ENCODE peak calls at places on chromosomes 13 and 19, in six cellular contexts. O, J, K, W, G and X are unnamed samples.

GRCh38 chr19:50796128-50796633 is 6.0 kb downstream of the ACP4 start:
- DNase-seq in O (no peak), J (no peak), K (no peak), W (peak; percentile 51), G (no peak), X (no peak)

GRCh38 chr13:27533155-27533643 is 82.8 kb upstream of the MTIF3 start:
- DNase-seq in O (peak; percentile 81), J (peak; percentile 78), K (peak; percentile 84), W (peak; percentile 45), G (peak; percentile 19), X (peak; percentile 85)

GRCh38 chr19:4654437-4655361 is 15.4 kb downstream of the TNFAIP8L1 start:
- DNase-seq in O (no peak), J (no peak), K (no peak), W (no peak), G (no peak), X (no peak)

GRCh38 chr13:27076411-27076810 is 95.2 kb downstream of the USP12 start:
- DNase-seq in O (peak; percentile 16), J (no peak), K (no peak), W (no peak), G (no peak), X (no peak)

GRCh38 chr13:37602743-37603381 is 4.3 kb upstream of the POSTN start:
- DNase-seq in O (peak; percentile 63), J (no peak), K (no peak), W (peak; percentile 0), G (no peak), X (no peak)

GRCh38 chr13:71685072-71685471 is 181.9 kb downstream of the DACH1 start:
- DNase-seq in O (no peak), J (no peak), K (peak; percentile 35), W (no peak), G (no peak), X (no peak)

GRCh38 chr13:49563513-49563912 is 21.8 kb downstream of the RCBTB1 start:
- DNase-seq in O (peak; percentile 43), J (no peak), K (no peak), W (no peak), G (no peak), X (no peak)

GRCh38 chr19:15191514-15191913 is 9.3 kb downstream of the NOTCH3 start:
- DNase-seq in O (no peak), J (no peak), K (no peak), W (no peak), G (no peak), X (no peak)

GRCh38 chr13:77034883-77035282 is 7.9 kb upstream of the FBXL3 start:
- DNase-seq in O (peak; percentile 76), J (no peak), K (no peak), W (no peak), G (no peak), X (no peak)

GRCh38 chr13:24222756-24223155 is 62.2 kb downstream of the SPATA13 start:
- DNase-seq in O (no peak), J (no peak), K (no peak), W (no peak), G (no peak), X (no peak)